ENCODE peak calls at places on chromosomes 2 and 18, in six cellular contexts. One of them, this sample, is unnamed.

GRCh38 chr2:202099515-202099914 is 26.5 kb downstream of the KIAA2012 start:
- DNase-seq in astrocyte: no peak
- DNase-seq in bronchial epithelial cell: no peak
- DNase-seq in nephron progenitor cell: no peak
- DNase-seq in adrenal gland: no peak
- DNase-seq in left ventricle myocardium inferior: no peak
- DNase-seq in this sample: no peak

GRCh38 chr2:64482243-64482642 is 28.3 kb downstream of the LGALSL start:
- DNase-seq in nephron progenitor cell: no peak
- DNase-seq in adrenal gland: no peak
- DNase-seq in astrocyte: no peak
- DNase-seq in left ventricle myocardium inferior: no peak
- DNase-seq in bronchial epithelial cell: no peak
- DNase-seq in this sample: no peak

GRCh38 chr2:72893594-72894319 is 6.5 kb downstream of the SPR start:
- DNase-seq in left ventricle myocardium inferior: peak
- DNase-seq in bronchial epithelial cell: peak
- DNase-seq in nephron progenitor cell: peak
- DNase-seq in adrenal gland: peak
- DNase-seq in astrocyte: peak
- DNase-seq in this sample: no peak

GRCh38 chr2:133992454-133992853 is 261.4 kb upstream of the MGAT5 start:
- DNase-seq in left ventricle myocardium inferior: no peak
- DNase-seq in bronchial epithelial cell: no peak
- DNase-seq in astrocyte: no peak
- DNase-seq in nephron progenitor cell: no peak
- DNase-seq in adrenal gland: no peak
- DNase-seq in this sample: no peak

GRCh38 chr18:48711651-48712486 is 173.0 kb downstream of the CTIF start:
- DNase-seq in astrocyte: no peak
- DNase-seq in bronchial epithelial cell: no peak
- DNase-seq in adrenal gland: no peak
- DNase-seq in nephron progenitor cell: peak
- DNase-seq in left ventricle myocardium inferior: no peak
- DNase-seq in this sample: peak

GRCh38 chr2:20596973-20597867 is 53.7 kb downstream of the HS1BP3 start:
- DNase-seq in left ventricle myocardium inferior: peak
- DNase-seq in nephron progenitor cell: peak
- DNase-seq in bronchial epithelial cell: no peak
- DNase-seq in astrocyte: no peak
- DNase-seq in adrenal gland: peak
- DNase-seq in this sample: peak

GRCh38 chr2:230225486-230225885 is at the start of gene SP140:
- DNase-seq in bronchial epithelial cell: no peak
- DNase-seq in nephron progenitor cell: no peak
- DNase-seq in left ventricle myocardium inferior: peak
- DNase-seq in astrocyte: no peak
- DNase-seq in adrenal gland: peak
- DNase-seq in this sample: peak

GRCh38 chr2:239715202-239715601 is 309.9 kb downstream of the NDUFA10 start:
- DNase-seq in nephron progenitor cell: no peak
- DNase-seq in adrenal gland: no peak
- DNase-seq in astrocyte: no peak
- DNase-seq in left ventricle myocardium inferior: no peak
- DNase-seq in bronchial epithelial cell: no peak
- DNase-seq in this sample: no peak

GRCh38 chr18:40382191-40382590 is 1572.8 kb upstream of the PIK3C3 start:
- DNase-seq in bronchial epithelial cell: no peak
- DNase-seq in astrocyte: no peak
- DNase-seq in nephron progenitor cell: no peak
- DNase-seq in left ventricle myocardium inferior: no peak
- DNase-seq in adrenal gland: no peak
- DNase-seq in this sample: no peak

GRCh38 chr2:73031095-73031678 is 40.3 kb downstream of the SFXN5 start:
- DNase-seq in left ventricle myocardium inferior: no peak
- DNase-seq in astrocyte: no peak
- DNase-seq in bronchial epithelial cell: no peak
- DNase-seq in nephron progenitor cell: no peak
- DNase-seq in adrenal gland: no peak
- DNase-seq in this sample: no peak

GRCh38 chr2:867296-867695 is 83.4 kb upstream of the SNTG2 start:
- DNase-seq in left ventricle myocardium inferior: no peak
- DNase-seq in bronchial epithelial cell: no peak
- DNase-seq in adrenal gland: no peak
- DNase-seq in nephron progenitor cell: no peak
- DNase-seq in astrocyte: no peak
- DNase-seq in this sample: no peak

GRCh38 chr2:240033330-240033678 is 3.1 kb upstream of the OR6B2 start:
- DNase-seq in left ventricle myocardium inferior: no peak
- DNase-seq in adrenal gland: no peak
- DNase-seq in astrocyte: no peak
- DNase-seq in bronchial epithelial cell: no peak
- DNase-seq in nephron progenitor cell: no peak
- DNase-seq in this sample: no peak

GRCh38 chr2:24512404-24512803 is 21.4 kb downstream of the NCOA1 start:
- DNase-seq in bronchial epithelial cell: no peak
- DNase-seq in adrenal gland: no peak
- DNase-seq in astrocyte: peak
- DNase-seq in left ventricle myocardium inferior: no peak
- DNase-seq in nephron progenitor cell: no peak
- DNase-seq in this sample: no peak

GRCh38 chr18:78528437-78529228 is 451.0 kb upstream of the SALL3 start:
- DNase-seq in left ventricle myocardium inferior: no peak
- DNase-seq in bronchial epithelial cell: no peak
- DNase-seq in astrocyte: no peak
- DNase-seq in adrenal gland: no peak
- DNase-seq in nephron progenitor cell: no peak
- DNase-seq in this sample: no peak

GRCh38 chr2:16321872-16322271 is 343.8 kb downstream of the CYRIA start:
- DNase-seq in left ventricle myocardium inferior: no peak
- DNase-seq in nephron progenitor cell: no peak
- DNase-seq in bronchial epithelial cell: no peak
- DNase-seq in adrenal gland: no peak
- DNase-seq in astrocyte: no peak
- DNase-seq in this sample: no peak

GRCh38 chr2:226771067-226771466 is 28.6 kb downstream of the IRS1 start:
- DNase-seq in nephron progenitor cell: no peak
- DNase-seq in astrocyte: no peak
- DNase-seq in bronchial epithelial cell: no peak
- DNase-seq in adrenal gland: no peak
- DNase-seq in left ventricle myocardium inferior: peak
- DNase-seq in this sample: peak

GRCh38 chr2:202101049-202101579 is 28.1 kb downstream of the KIAA2012 start:
- DNase-seq in adrenal gland: no peak
- DNase-seq in left ventricle myocardium inferior: no peak
- DNase-seq in astrocyte: no peak
- DNase-seq in nephron progenitor cell: no peak
- DNase-seq in bronchial epithelial cell: no peak
- DNase-seq in this sample: no peak

GRCh38 chr2:12262681-12263436 is 453.9 kb upstream of the TRIB2 start:
- DNase-seq in astrocyte: peak
- DNase-seq in adrenal gland: peak
- DNase-seq in bronchial epithelial cell: no peak
- DNase-seq in left ventricle myocardium inferior: no peak
- DNase-seq in nephron progenitor cell: no peak
- DNase-seq in this sample: no peak

GRCh38 chr2:24015562-24016375 is 5.9 kb downstream of the MFSD2B start:
- DNase-seq in bronchial epithelial cell: peak
- DNase-seq in left ventricle myocardium inferior: no peak
- DNase-seq in adrenal gland: no peak
- DNase-seq in nephron progenitor cell: no peak
- DNase-seq in astrocyte: peak
- DNase-seq in this sample: no peak

GRCh38 chr2:207660994-207661393 is 35.8 kb upstream of the METTL21A start:
- DNase-seq in nephron progenitor cell: no peak
- DNase-seq in astrocyte: no peak
- DNase-seq in adrenal gland: no peak
- DNase-seq in left ventricle myocardium inferior: no peak
- DNase-seq in bronchial epithelial cell: no peak
- DNase-seq in this sample: no peak

GRCh38 chr2:238100821-238101771 is 956 bp downstream of the ESPNL start:
- DNase-seq in left ventricle myocardium inferior: no peak
- DNase-seq in bronchial epithelial cell: no peak
- DNase-seq in nephron progenitor cell: no peak
- DNase-seq in adrenal gland: no peak
- DNase-seq in astrocyte: no peak
- DNase-seq in this sample: no peak

GRCh38 chr2:43034921-43035320 is 191.5 kb downstream of the ZFP36L2 start:
- DNase-seq in bronchial epithelial cell: no peak
- DNase-seq in astrocyte: no peak
- DNase-seq in adrenal gland: no peak
- DNase-seq in nephron progenitor cell: no peak
- DNase-seq in left ventricle myocardium inferior: no peak
- DNase-seq in this sample: no peak

GRCh38 chr2:43033466-43034241 is 192.8 kb downstream of the ZFP36L2 start:
- DNase-seq in bronchial epithelial cell: no peak
- DNase-seq in left ventricle myocardium inferior: no peak
- DNase-seq in astrocyte: no peak
- DNase-seq in adrenal gland: no peak
- DNase-seq in nephron progenitor cell: no peak
- DNase-seq in this sample: no peak

GRCh38 chr2:43038034-43038719 is 188.2 kb downstream of the ZFP36L2 start:
- DNase-seq in astrocyte: peak
- DNase-seq in nephron progenitor cell: peak
- DNase-seq in left ventricle myocardium inferior: no peak
- DNase-seq in bronchial epithelial cell: no peak
- DNase-seq in adrenal gland: peak
- DNase-seq in this sample: no peak

GRCh38 chr2:43034242-43034619 is 192.2 kb downstream of the ZFP36L2 start:
- DNase-seq in adrenal gland: no peak
- DNase-seq in bronchial epithelial cell: no peak
- DNase-seq in astrocyte: no peak
- DNase-seq in left ventricle myocardium inferior: no peak
- DNase-seq in nephron progenitor cell: no peak
- DNase-seq in this sample: no peak

DNA sequence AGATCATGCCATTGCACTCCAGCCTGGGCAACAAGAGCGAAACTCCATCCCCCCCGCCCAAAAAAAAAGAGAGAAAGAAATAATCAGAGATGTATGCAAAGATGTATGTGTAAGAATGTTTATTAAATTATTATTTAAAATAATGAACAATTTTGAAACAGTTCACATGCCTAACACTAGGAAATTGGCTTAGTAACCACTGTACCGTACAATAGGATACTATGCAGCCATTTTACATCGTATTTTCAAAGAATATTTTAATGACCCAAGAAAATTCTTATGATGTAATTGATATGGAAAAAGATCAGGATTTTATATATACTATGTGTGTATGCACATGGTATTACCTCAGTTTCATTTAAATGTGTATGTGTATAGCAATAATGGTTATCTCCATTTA is 190.5 kb downstream of the ZFP36L2 start:
- DNase-seq in left ventricle myocardium inferior: no peak
- DNase-seq in adrenal gland: no peak
- DNase-seq in bronchial epithelial cell: no peak
- DNase-seq in nephron progenitor cell: no peak
- DNase-seq in astrocyte: no peak
- DNase-seq in this sample: no peak
- TF ChIP-seq CTCF in left ventricle myocardium inferior: no peak
- TF ChIP-seq CTCF in adrenal gland: no peak
- TF ChIP-seq CTCF in bronchial epithelial cell: no peak
- TF ChIP-seq CTCF in nephron progenitor cell: no peak
- TF ChIP-seq CTCF in astrocyte: no peak
- TF ChIP-seq CTCF in this sample: no peak

DNA sequence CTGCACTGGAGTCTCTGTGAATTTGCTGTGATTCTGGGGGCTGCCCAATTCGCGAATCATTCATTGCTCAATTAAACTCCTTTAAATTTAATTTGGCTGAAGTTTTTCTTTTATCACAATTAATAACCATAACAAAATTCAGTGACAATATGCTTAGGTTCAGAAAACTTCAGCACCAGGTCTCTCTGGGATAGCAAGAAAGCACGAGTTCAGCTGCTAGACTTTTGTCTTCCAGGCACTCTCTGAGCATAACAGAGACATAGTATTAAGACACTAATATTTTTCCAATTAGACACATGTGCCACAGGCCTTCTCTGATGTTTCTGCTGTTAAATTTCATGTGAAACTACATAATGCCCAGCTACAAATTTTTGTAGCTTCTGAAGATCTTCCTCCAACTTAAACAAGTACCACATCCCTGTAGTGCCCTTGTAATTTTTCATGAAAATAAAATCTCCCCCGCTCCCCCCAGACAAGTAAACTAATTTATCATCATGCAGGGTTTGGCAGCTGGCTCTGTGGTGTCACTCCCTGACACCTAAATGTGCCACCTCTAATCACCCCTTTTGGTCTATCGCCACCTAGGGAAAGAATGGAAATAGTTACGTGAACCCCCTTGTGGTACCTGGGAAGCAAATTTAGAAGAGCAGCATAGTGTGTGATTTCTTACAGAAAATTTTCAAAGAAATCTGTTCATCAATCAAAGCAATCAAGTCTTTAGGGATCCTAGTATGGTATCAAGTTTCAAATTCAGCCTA is 94.1 kb downstream of the CSRNP3 start:
- DNase-seq in left ventricle myocardium inferior: no peak
- DNase-seq in bronchial epithelial cell: no peak
- DNase-seq in nephron progenitor cell: no peak
- DNase-seq in astrocyte: no peak
- DNase-seq in adrenal gland: no peak
- DNase-seq in this sample: no peak
- TF ChIP-seq CTCF in left ventricle myocardium inferior: no peak
- TF ChIP-seq CTCF in bronchial epithelial cell: peak
- TF ChIP-seq CTCF in nephron progenitor cell: peak
- TF ChIP-seq CTCF in astrocyte: no peak
- TF ChIP-seq CTCF in adrenal gland: no peak
- TF ChIP-seq CTCF in this sample: no peak

DNA sequence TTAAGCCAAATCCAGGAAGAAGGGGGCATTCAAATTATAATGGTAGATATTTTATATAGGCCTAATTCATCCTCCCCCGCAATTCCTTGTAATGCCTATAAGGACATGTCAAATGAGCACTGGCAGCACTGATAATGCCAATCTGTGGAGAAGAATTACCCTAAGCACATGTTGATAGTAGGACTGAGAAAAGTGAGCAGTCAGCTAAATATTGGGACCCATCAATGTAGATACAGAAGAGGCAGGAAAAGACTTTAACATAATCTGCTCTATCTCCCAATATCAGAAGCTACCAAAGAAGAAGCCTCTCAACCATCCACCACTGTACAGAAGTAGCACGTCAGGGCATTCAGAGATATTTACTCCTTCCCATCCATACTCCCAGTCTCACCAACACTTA is 101.3 kb upstream of the REG3A start:
- DNase-seq in adrenal gland: no peak
- DNase-seq in nephron progenitor cell: no peak
- DNase-seq in left ventricle myocardium inferior: no peak
- DNase-seq in astrocyte: no peak
- DNase-seq in bronchial epithelial cell: no peak
- DNase-seq in this sample: no peak
- TF ChIP-seq CTCF in adrenal gland: no peak
- TF ChIP-seq CTCF in nephron progenitor cell: no peak
- TF ChIP-seq CTCF in left ventricle myocardium inferior: no peak
- TF ChIP-seq CTCF in astrocyte: no peak
- TF ChIP-seq CTCF in bronchial epithelial cell: no peak
- TF ChIP-seq CTCF in this sample: no peak

DNA sequence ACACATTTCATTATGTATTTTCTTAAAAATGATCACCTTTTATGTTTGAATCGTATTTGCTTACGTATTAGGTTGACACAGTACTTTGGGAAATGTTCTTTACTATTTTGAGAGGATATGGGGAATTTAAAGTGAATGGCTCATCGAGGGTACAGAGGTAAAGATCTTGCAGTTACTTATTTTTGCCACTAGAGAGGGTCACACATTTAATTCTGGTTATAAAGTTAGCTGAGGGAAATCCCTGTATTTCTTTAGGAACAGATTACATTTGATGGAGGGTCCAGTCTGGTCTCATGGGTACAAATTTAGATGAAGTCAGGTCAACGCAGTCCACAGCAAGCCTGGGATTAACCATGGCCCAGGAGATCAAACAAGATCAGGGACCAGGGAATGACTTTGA is 24.5 kb downstream of the DYNC2LI1 start:
- DNase-seq in nephron progenitor cell: no peak
- DNase-seq in bronchial epithelial cell: no peak
- DNase-seq in astrocyte: no peak
- DNase-seq in left ventricle myocardium inferior: no peak
- DNase-seq in adrenal gland: no peak
- DNase-seq in this sample: no peak
- TF ChIP-seq CTCF in nephron progenitor cell: peak
- TF ChIP-seq CTCF in bronchial epithelial cell: no peak
- TF ChIP-seq CTCF in astrocyte: no peak
- TF ChIP-seq CTCF in left ventricle myocardium inferior: peak
- TF ChIP-seq CTCF in adrenal gland: peak
- TF ChIP-seq CTCF in this sample: peak

This sample was measured in heart left ventricle.